ENCODE peak calls at places on chromosomes 2 and 18, in eight cellular contexts. K is endodermal cell, U is tibial nerve, X is AG10803, J is SJSA1, Z is psoas muscle, H is foreskin fibroblast, A is astrocyte of the cerebellum. G is an unnamed sample.

GRCh38 chr2:155062250-155062985 is 363.9 kb downstream of the KCNJ3 start:
- DNase-seq in K (no peak), U (no peak), X (no peak), J (no peak), Z (no peak), H (no peak), A (no peak), G (no peak)

GRCh38 chr2:67733517-67733916 is 329.3 kb downstream of the C1D start:
- DNase-seq in K (peak), U (no peak), X (no peak), J (peak), Z (no peak), H (peak), A (no peak), G (no peak)

GRCh38 chr2:197081294-197081693 is 154.8 kb upstream of the PGAP1 start:
- DNase-seq in K (no peak), U (no peak), X (no peak), J (no peak), Z (no peak), H (no peak), A (no peak), G (no peak)

GRCh38 chr2:236601306-236602202 is 31.9 kb downstream of the ACKR3 start:
- DNase-seq in K (no peak), U (no peak), X (no peak), J (no peak), Z (no peak), H (no peak), A (no peak), G (no peak)

GRCh38 chr2:104867351-104868080 is 13.6 kb downstream of the POU3F3 start:
- DNase-seq in K (peak), U (no peak), X (no peak), J (no peak), Z (no peak), H (no peak), A (no peak), G (no peak)

GRCh38 chr2:73210019-73210418 is 4.0 kb upstream of the SMYD5 start:
- DNase-seq in K (no peak), U (no peak), X (no peak), J (no peak), Z (no peak), H (no peak), A (no peak), G (no peak)

GRCh38 chr2:11955314-11955713 is 208.9 kb downstream of the LPIN1 start:
- DNase-seq in K (no peak), U (no peak), X (peak), J (no peak), Z (no peak), H (peak), A (no peak), G (peak)

GRCh38 chr2:13002536-13002935 is 285.8 kb downstream of the TRIB2 start:
- DNase-seq in K (no peak), U (no peak), X (no peak), J (no peak), Z (no peak), H (no peak), A (no peak), G (no peak)

GRCh38 chr18:5395860-5396448 is 100.4 kb upstream of the ZBTB14 start:
- DNase-seq in K (no peak), U (no peak), X (no peak), J (no peak), Z (no peak), H (no peak), A (no peak), G (no peak)

GRCh38 chr2:42450136-42450535 is 43.6 kb downstream of the KCNG3 start:
- DNase-seq in K (no peak), U (no peak), X (peak), J (no peak), Z (no peak), H (peak), A (peak), G (no peak)

GRCh38 chr2:190380962-190381412 is 27.2 kb upstream of the MFSD6 start:
- DNase-seq in K (no peak), U (no peak), X (no peak), J (no peak), Z (no peak), H (no peak), A (no peak), G (no peak)

GRCh38 chr2:74583504-74583903 is 29.0 kb downstream of the DOK1 start:
- DNase-seq in K (no peak), U (no peak), X (peak), J (peak), Z (no peak), H (peak), A (no peak), G (no peak)

GRCh38 chr2:176931588-176932563 is 280.7 kb upstream of the HNRNPA3 start:
- DNase-seq in K (no peak), U (no peak), X (peak), J (no peak), Z (no peak), H (peak), A (peak), G (peak)

GRCh38 chr2:12819098-12819465 is 102.3 kb downstream of the TRIB2 start:
- DNase-seq in K (no peak), U (peak), X (peak), J (peak), Z (peak), H (peak), A (peak), G (peak)

GRCh38 chr2:148674063-148675020 is 29.8 kb downstream of the EPC2 start:
- DNase-seq in K (peak), U (no peak), X (no peak), J (no peak), Z (no peak), H (no peak), A (no peak), G (no peak)

GRCh38 chr2:73021371-73022010 is 50.0 kb downstream of the SFXN5 start:
- DNase-seq in K (no peak), U (no peak), X (no peak), J (no peak), Z (no peak), H (no peak), A (no peak), G (no peak)

GRCh38 chr2:163553601-163554000 is 182.2 kb downstream of the FIGN start:
- DNase-seq in K (no peak), U (no peak), X (peak), J (no peak), Z (no peak), H (peak), A (peak), G (peak)

GRCh38 chr2:69518836-69519235 is 81.6 kb upstream of the NFU1 start:
- DNase-seq in K (peak), U (peak), X (no peak), J (no peak), Z (peak), H (no peak), A (no peak), G (no peak)

GRCh38 chr2:226800941-226801784 is 1.5 kb upstream of the IRS1 start:
- DNase-seq in K (peak), U (peak), X (peak), J (no peak), Z (peak), H (peak), A (no peak), G (no peak)

GRCh38 chr2:135023886-135024285 is 23.4 kb downstream of the MAP3K19 start:
- DNase-seq in K (no peak), U (no peak), X (no peak), J (no peak), Z (no peak), H (no peak), A (no peak), G (no peak)

GRCh38 chr2:8627692-8628085 is 54.2 kb upstream of the ID2 start:
- DNase-seq in K (no peak), U (no peak), X (no peak), J (no peak), Z (no peak), H (no peak), A (no peak), G (no peak)

GRCh38 chr18:41721103-41721502 is 233.9 kb upstream of the PIK3C3 start:
- DNase-seq in K (peak), U (no peak), X (no peak), J (no peak), Z (no peak), H (no peak), A (no peak), G (no peak)

GRCh38 chr18:22272242-22272641 is 102.9 kb downstream of the GATA6 start:
- DNase-seq in K (no peak), U (no peak), X (no peak), J (no peak), Z (no peak), H (no peak), A (no peak), G (no peak)

GRCh38 chr2:9110893-9111569 is 95.6 kb upstream of the ASAP2 start:
- DNase-seq in K (peak), U (no peak), X (no peak), J (peak), Z (no peak), H (no peak), A (no peak), G (no peak)

GRCh38 chr18:56382541-56382940 is 255.9 kb downstream of the TXNL1 start:
- DNase-seq in K (no peak), U (no peak), X (peak), J (no peak), Z (no peak), H (no peak), A (no peak), G (no peak)

GRCh38 chr2:218991674-218992168 is 1.5 kb downstream of the CRYBA2 start:
- DNase-seq in K (peak), U (no peak), X (peak), J (no peak), Z (no peak), H (peak), A (no peak), G (no peak)

GRCh38 chr2:20781656-20782265 is 41.1 kb downstream of the LDAH start:
- DNase-seq in K (peak), U (no peak), X (peak), J (no peak), Z (no peak), H (peak), A (no peak), G (no peak)

GRCh38 chr2:208415897-208416296 is 9.3 kb downstream of the PTH2R start:
- DNase-seq in K (no peak), U (no peak), X (no peak), J (no peak), Z (no peak), H (no peak), A (no peak), G (no peak)

GRCh38 chr2:118003396-118003824 is 10.5 kb downstream of the CCDC93 start:
- DNase-seq in K (peak), U (no peak), X (peak), J (peak), Z (no peak), H (peak), A (peak), G (peak)

GRCh38 chr2:85244798-85245197 is 83.0 kb downstream of the TGOLN2 start:
- DNase-seq in K (peak), U (no peak), X (no peak), J (no peak), Z (no peak), H (no peak), A (no peak), G (no peak)

GRCh38 chr2:233799716-233800115 is 21.6 kb downstream of the MROH2A start:
- DNase-seq in K (peak), U (no peak), X (no peak), J (no peak), Z (no peak), H (no peak), A (no peak), G (no peak)

GRCh38 chr18:75208055-75208835 is 694 bp downstream of the PTGR3 start:
- DNase-seq in K (peak), U (peak), X (peak), J (no peak), Z (peak), H (peak), A (no peak), G (no peak)

GRCh38 chr2:96526101-96526591 is 10.4 kb upstream of the ARID5A start:
- DNase-seq in K (peak), U (no peak), X (no peak), J (no peak), Z (no peak), H (no peak), A (no peak), G (no peak)

GRCh38 chr2:172578054-172578453 is 22.2 kb downstream of the PDK1 start:
- DNase-seq in K (no peak), U (no peak), X (no peak), J (no peak), Z (no peak), H (peak), A (no peak), G (no peak)

GRCh38 chr2:151437630-151438029 is 27.9 kb downstream of the RIF1 start:
- DNase-seq in K (no peak), U (no peak), X (peak), J (no peak), Z (no peak), H (peak), A (peak), G (no peak)

GRCh38 chr2:173130521-173131467 is 55.1 kb downstream of the MAP3K20 start:
- DNase-seq in K (no peak), U (no peak), X (no peak), J (no peak), Z (no peak), H (peak), A (no peak), G (no peak)

GRCh38 chr2:47288864-47289263 is 114.1 kb upstream of the MSH2 start:
- DNase-seq in K (no peak), U (no peak), X (peak), J (no peak), Z (no peak), H (peak), A (no peak), G (peak)

GRCh38 chr2:214311031-214311533 is 99.8 kb upstream of the VWC2L start:
- DNase-seq in K (peak), U (no peak), X (no peak), J (no peak), Z (no peak), H (no peak), A (no peak), G (no peak)

DNA sequence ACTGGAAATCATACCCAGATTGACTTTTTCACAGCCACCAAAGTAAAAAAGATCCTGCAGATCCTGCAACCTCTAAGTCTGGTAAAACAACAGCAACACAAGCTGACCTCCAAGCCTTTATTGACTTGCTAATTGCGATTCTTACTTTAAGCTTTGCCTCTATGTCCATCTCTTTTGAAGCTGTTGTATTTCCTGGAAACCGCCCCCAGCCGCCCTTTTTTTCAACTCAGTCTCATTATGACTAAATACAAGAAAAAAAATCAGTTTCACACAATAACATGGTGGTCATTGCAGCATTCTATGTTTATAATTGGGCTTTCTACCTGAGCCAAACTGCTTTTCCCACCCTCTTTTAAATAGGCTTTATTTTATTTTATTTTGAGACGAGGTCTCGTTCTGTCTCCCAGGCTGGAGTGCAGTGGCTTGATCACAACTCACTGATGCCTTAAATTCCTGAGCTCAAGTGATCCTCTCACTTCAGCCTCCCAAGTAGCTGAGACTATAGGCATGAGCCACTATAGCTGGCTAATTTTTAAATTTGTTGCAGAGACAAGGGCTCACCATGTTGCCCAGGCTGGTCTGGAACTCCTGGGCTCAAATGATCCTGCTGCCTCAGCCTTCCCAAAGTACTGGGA is 76.2 kb downstream of the MOGAT1 start:
- DNase-seq in K (no peak), U (no peak), X (no peak), J (no peak), Z (no peak), H (no peak), A (no peak), G (no peak)
- H3K4me3 ChIP-seq in K (no peak), U (no peak), X (no peak), J (no peak), Z (no peak), H (no peak), A (no peak), G (no peak)

DNA sequence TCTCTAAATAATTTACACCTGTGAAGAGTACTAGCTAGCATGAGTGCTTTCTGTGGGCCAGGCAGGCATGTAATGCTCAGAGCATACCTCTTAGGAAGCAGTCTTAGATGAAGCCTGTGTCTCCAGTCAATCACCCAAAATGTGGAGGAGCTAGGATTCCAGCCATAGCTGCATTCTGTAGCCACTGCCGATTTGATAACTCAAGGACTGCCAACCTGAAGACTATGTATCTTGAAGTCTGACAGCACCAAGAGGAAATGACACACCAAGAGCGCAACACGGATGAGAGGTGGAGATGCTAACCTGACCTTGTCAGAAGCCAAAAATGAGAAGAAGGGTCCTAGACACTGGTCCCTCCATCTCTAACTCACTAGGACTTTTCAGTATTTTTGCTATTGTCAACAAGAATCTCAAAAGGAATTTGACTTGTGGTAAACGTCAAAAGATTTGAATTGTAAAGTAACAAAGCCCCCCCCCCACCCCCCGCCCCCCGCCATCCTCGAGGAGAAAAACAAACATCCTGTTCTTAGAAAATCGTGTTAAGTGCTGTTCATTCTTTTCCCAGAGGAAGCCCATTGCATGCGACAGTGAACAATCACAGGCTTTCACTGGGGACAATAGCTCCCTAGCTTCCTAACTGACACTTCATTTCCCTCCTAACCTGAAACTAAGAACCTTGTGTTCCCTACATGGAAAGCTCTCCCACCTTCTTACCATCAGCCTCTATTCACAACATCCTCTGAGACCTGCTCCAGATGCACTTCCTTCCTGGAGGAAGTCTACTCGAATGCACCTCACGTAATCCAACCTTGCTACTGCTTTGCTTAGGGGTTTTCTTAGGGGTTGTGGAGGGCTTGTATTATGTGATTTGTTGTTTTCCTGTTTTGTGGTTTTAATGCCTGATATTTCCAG is 14.7 kb downstream of the CDC42EP3 start:
- DNase-seq in K (peak), U (no peak), X (no peak), J (peak), Z (no peak), H (no peak), A (no peak), G (no peak)
- H3K4me3 ChIP-seq in K (peak), U (no peak), X (no peak), J (no peak), Z (peak), H (no peak), A (no peak), G (no peak)

GRCh38 chr2:157809212-157809611 is 66.9 kb downstream of the ACVR1 start:
- DNase-seq in K (no peak), U (no peak), X (peak), J (no peak), Z (no peak), H (peak), A (peak), G (no peak)
- H3K4me3 ChIP-seq in K (no peak), U (no peak), X (no peak), J (no peak), Z (no peak), H (no peak), A (no peak), G (no peak)

GRCh38 chr2:112021781-112022231 is 33.3 kb upstream of the TMEM87B start:
- DNase-seq in K (no peak), U (no peak), X (peak), J (no peak), Z (no peak), H (peak), A (no peak), G (no peak)
- H3K4me3 ChIP-seq in K (no peak), U (no peak), X (no peak), J (no peak), Z (no peak), H (no peak), A (no peak), G (no peak)

DNA sequence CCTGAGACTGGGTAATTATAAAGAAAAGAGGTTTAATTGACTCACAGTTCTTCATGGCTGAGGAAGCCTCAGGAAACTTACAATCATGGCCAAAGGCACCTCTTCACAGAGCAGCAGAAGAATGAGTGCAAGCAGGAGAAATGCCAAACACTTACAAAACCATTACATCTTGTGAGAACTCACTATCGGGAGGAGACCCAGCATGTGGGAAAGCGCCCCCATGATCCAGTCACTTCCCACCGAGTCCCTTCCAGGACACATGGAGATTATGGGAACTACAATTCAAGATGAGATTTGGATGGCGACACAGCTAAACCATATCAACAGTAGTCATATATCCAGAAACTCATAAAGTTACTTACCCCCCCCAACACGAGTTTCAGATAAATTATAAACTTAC is 28.6 kb downstream of the TLK1 start:
- DNase-seq in K (no peak), U (no peak), X (no peak), J (no peak), Z (no peak), H (no peak), A (no peak), G (no peak)
- H3K4me3 ChIP-seq in K (no peak), U (no peak), X (no peak), J (no peak), Z (no peak), H (no peak), A (no peak), G (no peak)

DNA sequence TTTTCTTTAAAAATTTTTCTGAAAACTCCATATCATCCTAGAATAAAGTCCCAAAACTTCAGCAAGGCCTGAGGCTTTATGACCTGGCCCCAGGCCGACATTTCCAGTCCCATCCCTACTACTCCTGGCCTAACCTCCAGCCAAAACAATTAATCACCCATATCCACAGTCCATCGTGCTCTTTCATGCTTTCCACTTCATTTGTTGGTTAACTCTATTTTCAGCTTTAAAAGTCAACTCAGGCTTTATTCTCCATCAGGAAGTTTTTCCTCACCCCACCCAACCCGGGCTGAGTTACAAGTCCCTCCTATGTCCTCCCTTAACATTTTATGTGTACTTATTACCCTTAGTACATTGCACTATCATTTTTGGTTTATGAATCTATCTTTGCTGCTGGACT is 27.7 kb upstream of the SPTBN1 start:
- DNase-seq in K (no peak), U (no peak), X (peak), J (no peak), Z (peak), H (peak), A (no peak), G (no peak)
- H3K4me3 ChIP-seq in K (no peak), U (no peak), X (no peak), J (no peak), Z (no peak), H (no peak), A (no peak), G (no peak)

GRCh38 chr2:88437010-88437409 is 15.5 kb downstream of the FOXI3 start:
- DNase-seq in K (no peak), U (no peak), X (no peak), J (no peak), Z (no peak), H (no peak), A (no peak), G (no peak)
- H3K4me3 ChIP-seq in K (no peak), U (no peak), X (no peak), J (no peak), Z (no peak), H (no peak), A (no peak), G (no peak)

DNA sequence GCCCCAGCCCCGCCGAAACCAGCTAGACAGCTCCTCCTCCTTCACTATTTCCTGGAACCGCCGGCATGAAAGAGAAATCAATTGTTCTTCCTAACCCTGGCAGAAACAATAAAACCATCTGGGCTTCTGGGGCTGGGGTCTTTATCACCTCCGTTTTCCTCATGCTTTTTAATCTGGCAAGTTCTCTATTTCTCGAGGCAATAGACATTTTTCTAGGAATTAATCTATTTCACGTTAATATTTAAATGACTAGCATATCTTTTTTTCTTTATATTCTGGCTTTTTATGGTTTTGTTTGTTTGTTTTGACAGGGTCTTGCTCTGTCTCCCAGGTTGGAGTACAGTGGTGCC is 1.4 kb upstream of the KIF1A start:
- DNase-seq in K (no peak), U (no peak), X (no peak), J (no peak), Z (no peak), H (no peak), A (no peak), G (no peak)
- H3K4me3 ChIP-seq in K (peak), U (no peak), X (no peak), J (no peak), Z (no peak), H (no peak), A (no peak), G (no peak)

G was measured in skeletal muscle cell.